ENCODE peak calls at places on chromosomes 2 and 18, in seven cellular contexts. One of them, this sample, is unnamed.

GRCh38 chr2:42249284-42249683 is 80.1 kb downstream of the EML4 start:
- DNase-seq in A549: no peak
- DNase-seq in HepG2: no peak
- DNase-seq in mucosa of gallbladder: no peak
- DNase-seq in K562: no peak
- DNase-seq in amygdala: no peak
- DNase-seq in T-helper 9 cell: no peak
- DNase-seq in this sample: peak; percentile 63

GRCh38 chr2:18639756-18640453 is 50.5 kb upstream of the NT5C1B start:
- DNase-seq in T-helper 9 cell: no peak
- DNase-seq in amygdala: no peak
- DNase-seq in HepG2: no peak
- DNase-seq in mucosa of gallbladder: no peak
- DNase-seq in K562: no peak
- DNase-seq in A549: no peak
- DNase-seq in this sample: no peak

GRCh38 chr2:216341151-216341550 is 31.1 kb downstream of the MARCHF4 start:
- DNase-seq in mucosa of gallbladder: no peak
- DNase-seq in amygdala: no peak
- DNase-seq in K562: no peak
- DNase-seq in A549: no peak
- DNase-seq in T-helper 9 cell: no peak
- DNase-seq in HepG2: no peak
- DNase-seq in this sample: no peak

GRCh38 chr2:236341066-236341465 is 76.9 kb upstream of the ASB18 start:
- DNase-seq in A549: no peak
- DNase-seq in amygdala: no peak
- DNase-seq in K562: no peak
- DNase-seq in T-helper 9 cell: no peak
- DNase-seq in mucosa of gallbladder: no peak
- DNase-seq in HepG2: no peak
- DNase-seq in this sample: no peak

GRCh38 chr18:10406172-10406663 is 48.2 kb upstream of the APCDD1 start:
- DNase-seq in T-helper 9 cell: no peak
- DNase-seq in amygdala: no peak
- DNase-seq in HepG2: no peak
- DNase-seq in A549: no peak
- DNase-seq in K562: no peak
- DNase-seq in mucosa of gallbladder: no peak
- DNase-seq in this sample: no peak

GRCh38 chr18:26091047-26091630 is 726 bp upstream of the SS18 start:
- DNase-seq in A549: peak; percentile 78
- DNase-seq in amygdala: no peak
- DNase-seq in mucosa of gallbladder: peak; percentile 23
- DNase-seq in K562: peak; percentile 52
- DNase-seq in T-helper 9 cell: no peak
- DNase-seq in HepG2: peak; percentile 54
- DNase-seq in this sample: peak; percentile 70

GRCh38 chr2:62492048-62492447 is 13.9 kb downstream of the TMEM17 start:
- DNase-seq in K562: no peak
- DNase-seq in T-helper 9 cell: no peak
- DNase-seq in HepG2: peak; percentile 44
- DNase-seq in mucosa of gallbladder: no peak
- DNase-seq in amygdala: no peak
- DNase-seq in A549: no peak
- DNase-seq in this sample: no peak

GRCh38 chr2:46460241-46460921 is 19.0 kb upstream of the TMEM247 start:
- DNase-seq in mucosa of gallbladder: peak; percentile 46
- DNase-seq in K562: no peak
- DNase-seq in A549: no peak
- DNase-seq in HepG2: peak; percentile 42
- DNase-seq in T-helper 9 cell: no peak
- DNase-seq in amygdala: peak; percentile 84
- DNase-seq in this sample: no peak

GRCh38 chr2:180208841-180209240 is 201.7 kb upstream of the CWC22 start:
- DNase-seq in mucosa of gallbladder: no peak
- DNase-seq in HepG2: no peak
- DNase-seq in T-helper 9 cell: no peak
- DNase-seq in A549: no peak
- DNase-seq in K562: no peak
- DNase-seq in amygdala: no peak
- DNase-seq in this sample: no peak

GRCh38 chr18:24499814-24500601 is 39.6 kb downstream of the HRH4 start:
- DNase-seq in HepG2: no peak
- DNase-seq in A549: no peak
- DNase-seq in K562: no peak
- DNase-seq in amygdala: no peak
- DNase-seq in mucosa of gallbladder: no peak
- DNase-seq in T-helper 9 cell: no peak
- DNase-seq in this sample: no peak